ENCODE peak calls at places on chromosomes 3 and 15, in ten cellular contexts. One of them, this sample, is unnamed.
A peak's percentile ranks its signal among the peaks of the same experiment; 100 is the strongest.

GRCh38 chr15:28861031-28861534 is 12.6 kb upstream of the GOLGA6L7 start:
- DNase-seq in GM23338: peak; percentile 9
- DNase-seq in CD8-positive, alpha-beta T cell: no peak
- DNase-seq in cardiac fibroblast: peak; percentile 83
- DNase-seq in fibroblast of the aortic adventitia: peak; percentile 71
- DNase-seq in neural progenitor cell: no peak
- DNase-seq in Peyer's patch: no peak
- DNase-seq in psoas muscle: peak; percentile 70
- DNase-seq in hepatocyte: no peak
- DNase-seq in HFF-Myc: no peak
- DNase-seq in this sample: no peak

GRCh38 chr3:37935756-37936666 is 54.6 kb upstream of the VILL start:
- DNase-seq in CD8-positive, alpha-beta T cell: no peak
- DNase-seq in neural progenitor cell: peak; percentile 41
- DNase-seq in psoas muscle: no peak
- DNase-seq in HFF-Myc: peak; percentile 88
- DNase-seq in hepatocyte: no peak
- DNase-seq in Peyer's patch: no peak
- DNase-seq in fibroblast of the aortic adventitia: peak; percentile 97
- DNase-seq in cardiac fibroblast: peak; percentile 98
- DNase-seq in GM23338: peak; percentile 78
- DNase-seq in this sample: peak; percentile 75

GRCh38 chr15:58331562-58331902 is 100.3 kb upstream of the LIPC start:
- DNase-seq in CD8-positive, alpha-beta T cell: no peak
- DNase-seq in hepatocyte: peak; percentile 26
- DNase-seq in HFF-Myc: no peak
- DNase-seq in cardiac fibroblast: no peak
- DNase-seq in fibroblast of the aortic adventitia: no peak
- DNase-seq in neural progenitor cell: no peak
- DNase-seq in psoas muscle: no peak
- DNase-seq in GM23338: no peak
- DNase-seq in Peyer's patch: no peak
- DNase-seq in this sample: no peak

GRCh38 chr15:42549052-42549491 is 434 bp downstream of the HAUS2 start:
- DNase-seq in Peyer's patch: no peak
- DNase-seq in hepatocyte: peak; percentile 33
- DNase-seq in CD8-positive, alpha-beta T cell: no peak
- DNase-seq in psoas muscle: no peak
- DNase-seq in GM23338: peak; percentile 56
- DNase-seq in neural progenitor cell: peak; percentile 47
- DNase-seq in cardiac fibroblast: peak; percentile 35
- DNase-seq in HFF-Myc: peak; percentile 14
- DNase-seq in fibroblast of the aortic adventitia: peak; percentile 34
- DNase-seq in this sample: no peak

GRCh38 chr15:56934269-56934668 is 15.8 kb downstream of the TCF12 start:
- DNase-seq in neural progenitor cell: no peak
- DNase-seq in hepatocyte: no peak
- DNase-seq in HFF-Myc: no peak
- DNase-seq in Peyer's patch: no peak
- DNase-seq in fibroblast of the aortic adventitia: no peak
- DNase-seq in GM23338: no peak
- DNase-seq in CD8-positive, alpha-beta T cell: no peak
- DNase-seq in psoas muscle: no peak
- DNase-seq in cardiac fibroblast: peak; percentile 38
- DNase-seq in this sample: no peak

GRCh38 chr3:16509721-16510619 is 3.5 kb downstream of the RFTN1 start:
- DNase-seq in neural progenitor cell: no peak
- DNase-seq in psoas muscle: no peak
- DNase-seq in HFF-Myc: no peak
- DNase-seq in GM23338: no peak
- DNase-seq in CD8-positive, alpha-beta T cell: no peak
- DNase-seq in hepatocyte: no peak
- DNase-seq in Peyer's patch: peak; percentile 23
- DNase-seq in fibroblast of the aortic adventitia: no peak
- DNase-seq in cardiac fibroblast: no peak
- DNase-seq in this sample: no peak

GRCh38 chr3:52429779-52430415 is 15.0 kb downstream of the SEMA3G start:
- DNase-seq in cardiac fibroblast: no peak
- DNase-seq in fibroblast of the aortic adventitia: no peak
- DNase-seq in hepatocyte: peak; percentile 70
- DNase-seq in psoas muscle: no peak
- DNase-seq in GM23338: no peak
- DNase-seq in Peyer's patch: no peak
- DNase-seq in CD8-positive, alpha-beta T cell: no peak
- DNase-seq in neural progenitor cell: no peak
- DNase-seq in HFF-Myc: no peak
- DNase-seq in this sample: no peak

GRCh38 chr3:1960506-1960905 is 138.2 kb upstream of the CNTN4 start:
- DNase-seq in Peyer's patch: no peak
- DNase-seq in cardiac fibroblast: no peak
- DNase-seq in fibroblast of the aortic adventitia: no peak
- DNase-seq in GM23338: no peak
- DNase-seq in HFF-Myc: no peak
- DNase-seq in neural progenitor cell: no peak
- DNase-seq in CD8-positive, alpha-beta T cell: no peak
- DNase-seq in psoas muscle: no peak
- DNase-seq in hepatocyte: no peak
- DNase-seq in this sample: no peak

DNA sequence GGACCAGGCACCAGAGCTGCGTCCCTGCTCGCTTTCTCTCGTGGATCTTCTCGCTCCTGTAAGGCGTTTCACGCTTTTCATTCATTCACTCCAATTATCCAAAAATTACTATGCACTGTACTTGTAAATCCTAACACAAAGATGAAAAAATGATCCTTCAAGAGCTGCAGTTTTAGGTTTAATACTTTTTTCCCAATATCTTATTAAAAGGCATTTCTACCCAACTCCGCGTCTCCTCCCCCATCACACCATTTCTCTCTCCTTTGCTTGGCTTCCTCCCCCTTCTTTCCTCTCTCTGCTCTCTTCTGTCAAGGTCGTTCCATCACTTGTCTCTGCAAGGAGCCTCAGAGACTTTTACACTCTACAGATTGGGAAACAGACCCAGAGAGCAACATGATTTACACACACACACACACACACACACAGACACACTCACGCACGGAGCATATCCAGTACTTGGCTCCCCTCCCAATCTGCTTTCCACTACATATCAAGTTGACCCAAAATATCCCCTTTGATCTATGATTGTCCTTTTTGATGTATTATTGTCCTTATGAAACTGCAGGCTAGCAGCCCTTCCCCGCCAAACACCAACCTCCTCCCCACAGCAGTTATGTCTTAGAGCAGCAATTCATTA is 476 bp upstream of the CLDN1 start:
- DNase-seq in psoas muscle: no peak
- DNase-seq in fibroblast of the aortic adventitia: no peak
- DNase-seq in neural progenitor cell: no peak
- DNase-seq in hepatocyte: no peak
- DNase-seq in CD8-positive, alpha-beta T cell: no peak
- DNase-seq in Peyer's patch: no peak
- DNase-seq in cardiac fibroblast: peak; percentile 37
- DNase-seq in HFF-Myc: no peak
- DNase-seq in GM23338: peak; percentile 10
- DNase-seq in this sample: no peak
- H3K4me3 ChIP-seq in psoas muscle: peak overlapping the region; percentile 73
- H3K4me3 ChIP-seq in fibroblast of the aortic adventitia: peak overlapping the region; percentile 67
- H3K4me3 ChIP-seq in neural progenitor cell: peak overlapping the region; percentile 79
- H3K4me3 ChIP-seq in hepatocyte: peak overlapping the region; percentile 15
- H3K4me3 ChIP-seq in CD8-positive, alpha-beta T cell: peak overlapping the region; percentile 56
- H3K4me3 ChIP-seq in Peyer's patch: no peak overlapping the region
- H3K4me3 ChIP-seq in cardiac fibroblast: peak overlapping the region; percentile 60
- H3K4me3 ChIP-seq in HFF-Myc: peak overlapping the region; percentile 49
- H3K4me3 ChIP-seq in GM23338: peak overlapping the region; percentile 78
- H3K4me3 ChIP-seq in this sample: peak overlapping the region; percentile 76

GRCh38 chr3:127365383-127365782 is 77.5 kb upstream of the PRR20G start:
- DNase-seq in GM23338: no peak
- DNase-seq in psoas muscle: no peak
- DNase-seq in neural progenitor cell: no peak
- DNase-seq in cardiac fibroblast: no peak
- DNase-seq in Peyer's patch: no peak
- DNase-seq in fibroblast of the aortic adventitia: no peak
- DNase-seq in HFF-Myc: no peak
- DNase-seq in CD8-positive, alpha-beta T cell: no peak
- DNase-seq in hepatocyte: no peak
- DNase-seq in this sample: no peak

GRCh38 chr3:127368186-127369032 is 80.6 kb upstream of the PRR20G start:
- DNase-seq in fibroblast of the aortic adventitia: no peak
- DNase-seq in neural progenitor cell: peak; percentile 52
- DNase-seq in psoas muscle: no peak
- DNase-seq in CD8-positive, alpha-beta T cell: no peak
- DNase-seq in hepatocyte: no peak
- DNase-seq in Peyer's patch: no peak
- DNase-seq in cardiac fibroblast: no peak
- DNase-seq in GM23338: no peak
- DNase-seq in HFF-Myc: no peak
- DNase-seq in this sample: no peak

GRCh38 chr3:127369356-127369935 is 81.6 kb upstream of the PRR20G start:
- DNase-seq in HFF-Myc: no peak
- DNase-seq in hepatocyte: no peak
- DNase-seq in psoas muscle: no peak
- DNase-seq in CD8-positive, alpha-beta T cell: no peak
- DNase-seq in GM23338: no peak
- DNase-seq in fibroblast of the aortic adventitia: no peak
- DNase-seq in neural progenitor cell: no peak
- DNase-seq in Peyer's patch: no peak
- DNase-seq in cardiac fibroblast: no peak
- DNase-seq in this sample: no peak

GRCh38 chr3:127367593-127367992 is 79.7 kb upstream of the PRR20G start:
- DNase-seq in hepatocyte: no peak
- DNase-seq in cardiac fibroblast: no peak
- DNase-seq in fibroblast of the aortic adventitia: no peak
- DNase-seq in psoas muscle: no peak
- DNase-seq in CD8-positive, alpha-beta T cell: no peak
- DNase-seq in neural progenitor cell: no peak
- DNase-seq in Peyer's patch: no peak
- DNase-seq in GM23338: no peak
- DNase-seq in HFF-Myc: no peak
- DNase-seq in this sample: no peak

GRCh38 chr3:127366383-127366782 is 78.5 kb upstream of the PRR20G start:
- DNase-seq in CD8-positive, alpha-beta T cell: no peak
- DNase-seq in Peyer's patch: no peak
- DNase-seq in GM23338: peak; percentile 42
- DNase-seq in hepatocyte: no peak
- DNase-seq in cardiac fibroblast: peak; percentile 4
- DNase-seq in HFF-Myc: no peak
- DNase-seq in neural progenitor cell: peak; percentile 26
- DNase-seq in psoas muscle: no peak
- DNase-seq in fibroblast of the aortic adventitia: no peak
- DNase-seq in this sample: no peak
- TF ChIP-seq CTCF in CD8-positive, alpha-beta T cell: no peak
- TF ChIP-seq CTCF in Peyer's patch: no peak
- TF ChIP-seq CTCF in GM23338: peak; percentile 26
- TF ChIP-seq CTCF in hepatocyte: no peak
- TF ChIP-seq CTCF in cardiac fibroblast: peak; percentile 12
- TF ChIP-seq CTCF in HFF-Myc: peak; percentile 35
- TF ChIP-seq CTCF in neural progenitor cell: no peak
- TF ChIP-seq CTCF in psoas muscle: no peak
- TF ChIP-seq CTCF in fibroblast of the aortic adventitia: no peak
- TF ChIP-seq CTCF in this sample: no peak

GRCh38 chr15:84907731-84908130 is 23.3 kb downstream of the SLC28A1 start:
- DNase-seq in psoas muscle: no peak
- DNase-seq in hepatocyte: no peak
- DNase-seq in GM23338: no peak
- DNase-seq in CD8-positive, alpha-beta T cell: no peak
- DNase-seq in Peyer's patch: no peak
- DNase-seq in HFF-Myc: no peak
- DNase-seq in fibroblast of the aortic adventitia: no peak
- DNase-seq in cardiac fibroblast: no peak
- DNase-seq in neural progenitor cell: no peak
- DNase-seq in this sample: no peak

GRCh38 chr15:84909029-84909428 is 24.6 kb downstream of the SLC28A1 start:
- DNase-seq in cardiac fibroblast: no peak
- DNase-seq in HFF-Myc: no peak
- DNase-seq in psoas muscle: no peak
- DNase-seq in Peyer's patch: no peak
- DNase-seq in hepatocyte: no peak
- DNase-seq in neural progenitor cell: no peak
- DNase-seq in CD8-positive, alpha-beta T cell: no peak
- DNase-seq in GM23338: peak; percentile 34
- DNase-seq in fibroblast of the aortic adventitia: no peak
- DNase-seq in this sample: no peak

GRCh38 chr15:84909782-84910181 is 25.3 kb downstream of the SLC28A1 start:
- DNase-seq in hepatocyte: no peak
- DNase-seq in HFF-Myc: no peak
- DNase-seq in CD8-positive, alpha-beta T cell: no peak
- DNase-seq in psoas muscle: no peak
- DNase-seq in fibroblast of the aortic adventitia: no peak
- DNase-seq in cardiac fibroblast: no peak
- DNase-seq in neural progenitor cell: no peak
- DNase-seq in Peyer's patch: no peak
- DNase-seq in GM23338: no peak
- DNase-seq in this sample: no peak

GRCh38 chr15:84910928-84911623 is 26.6 kb downstream of the SLC28A1 start:
- DNase-seq in GM23338: no peak
- DNase-seq in CD8-positive, alpha-beta T cell: no peak
- DNase-seq in cardiac fibroblast: no peak
- DNase-seq in neural progenitor cell: no peak
- DNase-seq in fibroblast of the aortic adventitia: no peak
- DNase-seq in hepatocyte: no peak
- DNase-seq in psoas muscle: peak; percentile 59
- DNase-seq in Peyer's patch: no peak
- DNase-seq in HFF-Myc: no peak
- DNase-seq in this sample: no peak

GRCh38 chr15:84908564-84908963 is 24.1 kb downstream of the SLC28A1 start:
- DNase-seq in hepatocyte: no peak
- DNase-seq in psoas muscle: no peak
- DNase-seq in GM23338: no peak
- DNase-seq in HFF-Myc: no peak
- DNase-seq in neural progenitor cell: no peak
- DNase-seq in fibroblast of the aortic adventitia: no peak
- DNase-seq in cardiac fibroblast: no peak
- DNase-seq in CD8-positive, alpha-beta T cell: no peak
- DNase-seq in Peyer's patch: no peak
- DNase-seq in this sample: no peak
- H3K4me3 ChIP-seq in hepatocyte: no peak overlapping the region
- H3K4me3 ChIP-seq in psoas muscle: no peak overlapping the region
- H3K4me3 ChIP-seq in GM23338: no peak overlapping the region
- H3K4me3 ChIP-seq in HFF-Myc: no peak overlapping the region
- H3K4me3 ChIP-seq in neural progenitor cell: no peak overlapping the region
- H3K4me3 ChIP-seq in fibroblast of the aortic adventitia: no peak overlapping the region
- H3K4me3 ChIP-seq in cardiac fibroblast: no peak overlapping the region
- H3K4me3 ChIP-seq in CD8-positive, alpha-beta T cell: no peak overlapping the region
- H3K4me3 ChIP-seq in Peyer's patch: no peak overlapping the region
- H3K4me3 ChIP-seq in this sample: no peak overlapping the region

DNA sequence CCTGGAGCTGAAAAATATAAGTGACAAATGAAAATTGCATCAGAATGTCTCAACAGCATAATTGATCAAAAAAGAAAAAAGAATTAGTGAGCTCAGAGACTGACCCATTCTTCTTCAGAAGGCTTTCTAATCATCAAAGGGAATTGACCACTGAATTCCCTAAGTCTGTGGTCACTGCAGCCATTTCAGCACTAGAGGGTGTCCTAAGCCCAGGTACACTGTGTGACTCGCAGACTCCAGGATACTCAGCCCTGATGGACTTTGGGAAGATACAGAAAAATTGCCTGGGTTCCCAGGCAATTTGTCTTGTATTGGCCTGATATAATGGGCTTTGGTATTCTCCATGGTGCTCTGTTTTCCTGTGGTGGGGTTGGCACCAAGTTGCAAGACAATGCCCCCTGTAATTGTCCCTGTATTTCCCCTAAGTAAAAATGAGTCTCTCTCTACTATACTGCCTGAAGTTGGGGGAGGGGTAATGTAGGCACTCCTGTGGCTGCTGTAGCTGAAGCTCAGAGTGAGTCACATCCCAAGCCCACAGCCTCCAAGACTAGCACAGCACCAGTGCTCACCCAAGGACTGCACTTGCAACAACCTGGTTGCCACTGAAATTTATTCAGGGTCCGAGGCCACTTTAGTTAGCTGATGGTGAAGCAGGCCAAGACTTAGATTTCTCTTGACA is 256.0 kb upstream of the STAC start:
- DNase-seq in neural progenitor cell: peak; percentile 83
- DNase-seq in Peyer's patch: no peak
- DNase-seq in GM23338: peak; percentile 87
- DNase-seq in cardiac fibroblast: peak; percentile 45
- DNase-seq in fibroblast of the aortic adventitia: peak; percentile 73
- DNase-seq in psoas muscle: no peak
- DNase-seq in CD8-positive, alpha-beta T cell: no peak
- DNase-seq in hepatocyte: peak; percentile 50
- DNase-seq in HFF-Myc: peak; percentile 37
- DNase-seq in this sample: no peak
- TF ChIP-seq CTCF in neural progenitor cell: peak; percentile 83
- TF ChIP-seq CTCF in Peyer's patch: no peak
- TF ChIP-seq CTCF in GM23338: peak; percentile 87
- TF ChIP-seq CTCF in cardiac fibroblast: peak; percentile 72
- TF ChIP-seq CTCF in fibroblast of the aortic adventitia: peak; percentile 73
- TF ChIP-seq CTCF in psoas muscle: no peak
- TF ChIP-seq CTCF in CD8-positive, alpha-beta T cell: no peak
- TF ChIP-seq CTCF in hepatocyte: peak; percentile 48
- TF ChIP-seq CTCF in HFF-Myc: peak; percentile 76
- TF ChIP-seq CTCF in this sample: peak; percentile 83